ENCODE peak calls at places on chromosomes 1 and 21, in six cellular contexts. Y is NCI-H187 treated with DMSO at 0.1 percent for 48 hours, W is right cardiac atrium, K is NCI-H2171, S is GOT3, B is B cell. Z is an unnamed sample.

GRCh38 chr21:42160111-42160949 is 58.6 kb upstream of the ABCG1 start:
- DNase-seq in Y (no peak), W (no peak), K (no peak), S (no peak), B (no peak), Z (no peak)

GRCh38 chr1:25757151-25757845 is 42.7 kb upstream of the SELENON start:
- DNase-seq in Y (no peak), W (no peak), K (no peak), S (no peak), B (no peak), Z (no peak)

GRCh38 chr1:210687582-210688279 is 359.0 kb downstream of the HHAT start:
- DNase-seq in Y (no peak), W (no peak), K (no peak), S (no peak), B (no peak), Z (no peak)

GRCh38 chr1:182143825-182144661 is 82.5 kb upstream of the ZNF648 start:
- DNase-seq in Y (no peak), W (peak), K (no peak), S (no peak), B (no peak), Z (peak)

GRCh38 chr1:13764933-13765332 is 64.9 kb downstream of the PRDM2 start:
- DNase-seq in Y (no peak), W (no peak), K (no peak), S (no peak), B (no peak), Z (no peak)

GRCh38 chr1:108725906-108726305 is 13.2 kb downstream of the FNDC7 start:
- DNase-seq in Y (no peak), W (no peak), K (no peak), S (no peak), B (no peak), Z (no peak)

GRCh38 chr1:226404904-226405222 is 3.0 kb downstream of the PARP1 start:
- DNase-seq in Y (no peak), W (no peak), K (no peak), S (no peak), B (no peak), Z (no peak)

GRCh38 chr1:115908565-115909334 is 67.6 kb upstream of the SLC22A15 start:
- DNase-seq in Y (no peak), W (no peak), K (no peak), S (no peak), B (no peak), Z (no peak)

GRCh38 chr1:180566495-180566894 is 7.7 kb downstream of the OVAAL start:
- DNase-seq in Y (no peak), W (no peak), K (no peak), S (no peak), B (no peak), Z (no peak)

GRCh38 chr1:237879195-237879594 is 11.5 kb downstream of the ZP4 start:
- DNase-seq in Y (no peak), W (no peak), K (no peak), S (no peak), B (no peak), Z (no peak)

Z was measured in ascending aorta.